ENCODE peak calls at places on chromosome 22, in nine cellular contexts. W is left ventricle myocardium inferior, C is uterus, Y is psoas muscle, M is bronchial epithelial cell, N is brain microvascular endothelial cell, U is neural progenitor cell, J is heart left ventricle, T is WERI-Rb-1. F is an unnamed sample.

GRCh38 chr22:38531251-38531956 is 25.3 kb upstream of the DDX17 start:
- DNase-seq in T (no peak), J (no peak), C (no peak), U (no peak), M (no peak), Y (no peak), W (no peak), N (no peak), F (no peak)

GRCh38 chr22:39688186-39688768 is 117.7 kb downstream of the CACNA1I start:
- DNase-seq in T (no peak), N (no peak), C (no peak), M (no peak), Y (no peak), U (no peak), W (no peak), J (no peak), F (no peak)

GRCh38 chr22:50039669-50040458 is 18.2 kb downstream of the TTLL8 start:
- DNase-seq in U (no peak), M (no peak), W (no peak), T (no peak), J (no peak), N (no peak), C (no peak), Y (no peak), F (no peak)

GRCh38 chr22:44268431-44269116 is 44.2 kb downstream of the SHISAL1 start:
- DNase-seq in Y (no peak), T (no peak), C (no peak), W (no peak), J (peak; percentile 22), U (no peak), N (no peak), M (no peak), F (no peak)

GRCh38 chr22:23786261-23786710 is 480 bp upstream of the SMARCB1 start:
- DNase-seq in T (no peak), C (no peak), M (no peak), J (no peak), N (no peak), Y (no peak), U (no peak), W (no peak), F (no peak)

GRCh38 chr22:19139974-19140373 is 4.5 kb downstream of the ESS2 start:
- DNase-seq in U (no peak), J (no peak), Y (no peak), N (no peak), M (no peak), T (no peak), W (no peak), C (no peak), F (no peak)

GRCh38 chr22:38165929-38166593 is 15.6 kb downstream of the PLA2G6 start:
- DNase-seq in Y (no peak), J (no peak), M (no peak), U (no peak), W (no peak), T (no peak), C (no peak), N (no peak), F (no peak)

GRCh38 chr22:38835888-38836301 is 7.9 kb downstream of the NPTXR start:
- DNase-seq in C (no peak), T (no peak), J (no peak), W (no peak), U (no peak), Y (no peak), N (no peak), M (no peak), F (no peak)

GRCh38 chr22:27453688-27454087 is 347.9 kb downstream of the MN1 start:
- DNase-seq in U (peak; percentile 47), N (no peak), W (no peak), T (no peak), J (no peak), Y (no peak), C (no peak), M (no peak), F (no peak)

GRCh38 chr22:40922484-40923303 is 28.5 kb upstream of the RBX1 start:
- DNase-seq in M (peak; percentile 65), Y (no peak), U (peak; percentile 55), J (no peak), T (no peak), N (peak; percentile 24), C (no peak), W (no peak), F (no peak)

GRCh38 chr22:39959640-39960447 is at the start of gene TMA7B:
- DNase-seq in M (peak; percentile 56), J (no peak), W (no peak), N (peak; percentile 49), T (no peak), C (no peak), Y (no peak), U (peak; percentile 61), F (no peak)

GRCh38 chr22:45397806-45398205 is 15.6 kb downstream of the SMC1B start:
- DNase-seq in J (no peak), Y (no peak), U (peak; percentile 20), C (no peak), T (no peak), W (no peak), M (no peak), N (no peak), F (no peak)
- TF ChIP-seq CTCF in J (no peak), Y (no peak), U (peak; percentile 40), C (no peak), T (no peak), W (peak; percentile 23), M (no peak), N (no peak), F (peak; percentile 10)

GRCh38 chr22:36659762-36660509 is 43.6 kb downstream of the CACNG2 start:
- DNase-seq in J (peak; percentile 94), N (peak; percentile 82), W (peak; percentile 88), M (peak; percentile 88), U (no peak), T (no peak), Y (peak; percentile 96), C (peak; percentile 77), F (peak; percentile 9)
- H3K4me3 ChIP-seq in J (no peak overlapping the region), N (no peak overlapping the region), W (no peak overlapping the region), M (no peak overlapping the region), U (no peak overlapping the region), T (no peak overlapping the region), Y (peak overlapping the region; percentile 18), C (no peak overlapping the region), F (no peak overlapping the region)

GRCh38 chr22:46699091-46699490 is 39.0 kb downstream of the CERK start:
- DNase-seq in Y (no peak), M (no peak), J (peak; percentile 20), N (no peak), T (no peak), C (no peak), W (no peak), U (no peak), F (no peak)
- H3K36me3 ChIP-seq in Y (peaks cover 10% of the 10 kb centered on the region), M (peaks cover 22% of the 10 kb centered on the region), J (peaks cover 97% of the 10 kb centered on the region), N (peaks cover 68% of the 10 kb centered on the region), T (peaks cover 72% of the 10 kb centered on the region), C (no peaks in the 10 kb centered on the region), W (peaks cover 97% of the 10 kb centered on the region), U (no peaks in the 10 kb centered on the region), F (peaks cover 48% of the 10 kb centered on the region)

GRCh38 chr22:48700566-48701295 is 1126.9 kb downstream of the BRD1 start:
- DNase-seq in Y (no peak), M (no peak), C (no peak), U (no peak), W (no peak), J (peak; percentile 10), N (no peak), T (peak; percentile 83), F (no peak)
- TF ChIP-seq CTCF in Y (no peak), M (no peak), C (no peak), U (no peak), W (no peak), J (no peak), N (no peak), T (peak; percentile 48), F (no peak)

GRCh38 chr22:36816635-36817428 is at the start of gene PVALB:
- DNase-seq in Y (peak; percentile 32), W (peak; percentile 22), M (no peak), C (peak; percentile 26), J (peak; percentile 38), N (peak; percentile 2), U (peak; percentile 65), T (no peak), F (no peak)

GRCh38 chr22:36816338-36816634 is 549 bp downstream of the PVALB start:
- DNase-seq in U (peak; percentile 45), J (no peak), C (no peak), Y (no peak), N (no peak), W (no peak), T (no peak), M (no peak), F (no peak)

GRCh38 chr22:36814796-36815195 is 2.0 kb downstream of the PVALB start:
- DNase-seq in W (no peak), T (no peak), M (no peak), J (no peak), Y (no peak), C (no peak), N (no peak), U (no peak), F (no peak)

GRCh38 chr22:36817429-36817783 is 571 bp upstream of the PVALB start:
- DNase-seq in J (no peak), Y (no peak), W (no peak), U (peak; percentile 43), M (no peak), C (no peak), T (no peak), N (no peak), F (no peak)

DNA sequence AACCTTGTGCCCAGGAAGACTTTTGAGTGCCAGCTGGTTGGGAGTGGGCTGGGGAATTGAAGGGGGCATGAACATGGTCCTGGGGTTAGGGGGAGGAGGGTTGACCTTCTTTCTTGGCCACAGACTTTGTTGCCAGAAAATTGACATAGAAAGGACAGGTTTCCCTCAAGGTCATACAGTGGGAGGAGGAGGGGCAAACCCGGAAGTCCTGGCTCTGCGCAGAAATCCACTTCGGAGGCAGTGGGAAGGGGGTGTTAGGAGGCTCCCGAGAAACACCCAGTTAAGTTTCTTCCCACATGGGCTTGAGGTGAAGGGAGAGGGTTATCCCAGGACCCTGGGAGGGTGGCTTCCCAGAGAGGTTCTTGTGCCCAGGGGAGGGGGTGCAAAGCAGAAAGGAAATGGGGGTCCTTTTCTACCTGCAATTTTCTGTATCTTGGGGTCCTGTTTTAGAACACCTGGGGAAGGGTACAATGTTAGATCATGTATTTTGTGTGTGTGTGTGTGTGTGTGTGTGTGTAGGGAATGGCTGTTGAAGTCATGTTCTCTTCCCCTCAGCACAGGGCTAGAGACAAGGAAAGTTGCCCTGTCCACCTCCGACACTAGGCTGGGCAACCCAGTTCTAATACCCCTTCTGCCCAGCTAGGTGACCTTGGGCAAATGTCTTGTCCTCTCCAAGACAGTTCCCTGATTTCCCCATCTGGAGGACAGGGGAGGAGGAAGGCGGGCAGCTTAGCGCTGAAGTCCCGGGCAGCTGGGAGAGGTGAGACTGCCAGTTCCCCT is 1.1 kb downstream of the PVALB start:
- DNase-seq in C (no peak), T (no peak), Y (no peak), W (no peak), N (no peak), J (no peak), U (no peak), M (no peak), F (no peak)
- H3K4me3 ChIP-seq in C (no peak overlapping the region), T (no peak overlapping the region), Y (no peak overlapping the region), W (no peak overlapping the region), N (no peak overlapping the region), J (peak overlapping the region; percentile 8), U (peak overlapping the region; percentile 60), M (no peak overlapping the region), F (no peak overlapping the region)